ENCODE peak calls at places on chromosome 3, in four cellular contexts. R, O, X and D are unnamed samples.

GRCh38 chr3:177606891-177607290 is 409.6 kb upstream of the TBL1XR1 start:
- DNase-seq in O (no peak), X (peak), R (no peak), D (no peak)

GRCh38 chr3:158672293-158673176 is at the start of gene LXN:
- DNase-seq in R (no peak), O (peak), X (peak), D (peak)

GRCh38 chr3:141050576-141050912 is 603 bp upstream of the SPSB4 start:
- DNase-seq in R (no peak), X (no peak), O (peak), D (no peak)

GRCh38 chr3:182364723-182365650 is 428.3 kb upstream of the ATP11B start:
- DNase-seq in X (peak), R (no peak), O (no peak), D (no peak)

GRCh38 chr3:143851331-143852017 is 3.2 kb upstream of the SLC9A9 start:
- DNase-seq in R (no peak), O (no peak), X (no peak), D (no peak)

GRCh38 chr3:134917631-134918030 is 122.6 kb downstream of the EPHB1 start:
- DNase-seq in X (no peak), O (no peak), R (no peak), D (no peak)

GRCh38 chr3:3726549-3726948 is 72.7 kb upstream of the LRRN1 start:
- DNase-seq in R (no peak), O (no peak), X (no peak), D (no peak)

GRCh38 chr3:13219902-13220296 is 146.7 kb upstream of the IQSEC1 start:
- DNase-seq in X (peak), O (no peak), R (no peak), D (no peak)

GRCh38 chr3:71447197-71447596 is 136.3 kb downstream of the FOXP1 start:
- DNase-seq in R (no peak), O (no peak), X (peak), D (no peak)

GRCh38 chr3:149215474-149215873 is 6.2 kb downstream of the CP start:
- DNase-seq in R (no peak), X (no peak), O (no peak), D (no peak)

GRCh38 chr3:125165189-125165947 is 47.2 kb downstream of the SLC12A8 start:
- DNase-seq in O (no peak), R (no peak), X (no peak), D (peak)

GRCh38 chr3:127482216-127483004 is 108.1 kb downstream of the TPRA1 start:
- DNase-seq in R (no peak), O (no peak), X (no peak), D (no peak)

GRCh38 chr3:171417813-171418212 is 42.4 kb downstream of the TNIK start:
- DNase-seq in O (no peak), R (no peak), X (no peak), D (no peak)

GRCh38 chr3:79200456-79200855 is 567.3 kb downstream of the ROBO1 start:
- DNase-seq in X (no peak), O (no peak), R (no peak), D (no peak)

GRCh38 chr3:143302638-143303171 is 183.1 kb downstream of the CHST2 start:
- DNase-seq in R (peak), X (peak), O (no peak), D (peak)

GRCh38 chr3:12972791-12973702 is 100.2 kb downstream of the IQSEC1 start:
- DNase-seq in O (no peak), R (no peak), X (no peak), D (no peak)

GRCh38 chr3:160163259-160163878 is 61.9 kb upstream of the C3orf80 start:
- DNase-seq in R (peak), X (no peak), O (no peak), D (no peak)

GRCh38 chr3:31106204-31106603 is 211.7 kb upstream of the GADL1 start:
- DNase-seq in R (no peak), X (no peak), O (no peak), D (no peak)

GRCh38 chr3:73773228-73773627 is 148.5 kb upstream of the PDZRN3 start:
- DNase-seq in O (no peak), R (no peak), X (no peak), D (no peak)

GRCh38 chr3:94336076-94336741 is 273.3 kb downstream of the NSUN3 start:
- DNase-seq in O (no peak), R (no peak), X (no peak), D (no peak)

GRCh38 chr3:61829301-61830110 is 268.1 kb downstream of the PTPRG start:
- DNase-seq in X (peak), R (no peak), O (no peak), D (no peak)

GRCh38 chr3:152718810-152719209 is 116.1 kb upstream of the P2RY1 start:
- DNase-seq in X (no peak), R (no peak), O (no peak), D (no peak)

GRCh38 chr3:102224171-102224570 is 210.6 kb upstream of the ZPLD1 start:
- DNase-seq in X (no peak), O (no peak), R (no peak), D (peak)

GRCh38 chr3:187236963-187237362 is 39.7 kb downstream of the RTP1 start:
- DNase-seq in O (no peak), X (no peak), R (no peak), D (no peak)

GRCh38 chr3:59866076-59866475 is 816.3 kb upstream of the CFAP20DC start:
- DNase-seq in O (no peak), X (no peak), R (no peak), D (no peak)

GRCh38 chr3:106261915-106262683 is 393.3 kb upstream of the CBLB start:
- DNase-seq in R (no peak), O (no peak), X (no peak), D (no peak)

GRCh38 chr3:42814914-42815507 is 5.8 kb downstream of the ACKR2 start:
- DNase-seq in O (no peak), R (no peak), X (no peak), D (peak)

GRCh38 chr3:50674349-50675178 is at the start of gene DOCK3:
- DNase-seq in O (peak), X (peak), R (no peak), D (peak)

GRCh38 chr3:140122183-140122582 is 187.2 kb downstream of the CLSTN2 start:
- DNase-seq in O (no peak), R (no peak), X (no peak), D (no peak)

GRCh38 chr3:51559266-51559907 is 20.9 kb downstream of the RAD54L2 start:
- DNase-seq in X (no peak), R (no peak), O (no peak), D (peak)

GRCh38 chr3:120693439-120694172 is 11.6 kb upstream of the HGD start:
- DNase-seq in X (no peak), O (no peak), R (peak), D (no peak)

GRCh38 chr3:156744631-156745030 is 70.2 kb downstream of the TIPARP start:
- DNase-seq in O (no peak), R (no peak), X (no peak), D (no peak)

GRCh38 chr3:45826321-45826720 is 15.6 kb downstream of the LZTFL1 start:
- DNase-seq in R (no peak), O (no peak), X (no peak), D (no peak)

GRCh38 chr3:142866841-142867631 is 21.8 kb downstream of the PCOLCE2 start:
- DNase-seq in O (no peak), R (no peak), X (peak), D (peak)